ENCODE peak calls at places on chromosomes 2 and 18, in nine cellular contexts. W is stomach, S is neural progenitor cell, E is NB4, H is choroid plexus epithelial cell, X is tibial artery, G is fibroblast of lung, Y is fibroblast of pulmonary artery, P is A549. R is an unnamed sample.

GRCh38 chr2:173280853-173281252 is 73.8 kb upstream of the CDCA7 start:
- DNase-seq in W (no peak), S (no peak), E (no peak), H (no peak), X (no peak), G (no peak), Y (no peak), P (no peak), R (no peak)

GRCh38 chr2:147327636-147328035 is 517.2 kb upstream of the ACVR2A start:
- DNase-seq in W (no peak), S (no peak), E (no peak), H (peak), X (no peak), G (no peak), Y (peak), P (no peak), R (peak)

GRCh38 chr2:224885295-224885694 is 157.0 kb downstream of the DOCK10 start:
- DNase-seq in W (no peak), S (no peak), E (no peak), H (peak), X (no peak), G (no peak), Y (no peak), P (no peak), R (no peak)

GRCh38 chr2:64406407-64406774 is 47.6 kb upstream of the LGALSL start:
- DNase-seq in W (peak), S (no peak), E (no peak), H (no peak), X (no peak), G (no peak), Y (no peak), P (peak), R (no peak)

GRCh38 chr2:32752205-32752604 is 124.4 kb downstream of the TTC27 start:
- DNase-seq in W (no peak), S (no peak), E (no peak), H (peak), X (no peak), G (peak), Y (peak), P (no peak), R (no peak)

GRCh38 chr2:105257981-105258380 is 16.4 kb downstream of the GPR45 start:
- DNase-seq in W (no peak), S (no peak), E (no peak), H (no peak), X (no peak), G (no peak), Y (no peak), P (no peak), R (no peak)

GRCh38 chr2:214069254-214069653 is 341.6 kb upstream of the VWC2L start:
- DNase-seq in W (no peak), S (no peak), E (peak), H (peak), X (peak), G (peak), Y (peak), P (peak), R (peak)

GRCh38 chr2:231494669-231495068 is 30.4 kb upstream of the NCL start:
- DNase-seq in W (no peak), S (no peak), E (no peak), H (no peak), X (no peak), G (no peak), Y (no peak), P (no peak), R (no peak)

GRCh38 chr18:34787931-34788532 is 77.9 kb downstream of the DTNA start:
- DNase-seq in W (peak), S (peak), E (peak), H (peak), X (no peak), G (peak), Y (peak), P (peak), R (peak)

GRCh38 chr2:181536730-181537129 is 79.5 kb downstream of the ITGA4 start:
- DNase-seq in W (no peak), S (no peak), E (no peak), H (no peak), X (no peak), G (no peak), Y (no peak), P (no peak), R (no peak)

GRCh38 chr2:120012771-120013568 is at the start of gene EPB41L5:
- DNase-seq in W (peak), S (peak), E (peak), H (peak), X (peak), G (peak), Y (peak), P (peak), R (peak)

GRCh38 chr2:187138240-187138639 is 289.3 kb upstream of the ZSWIM2 start:
- DNase-seq in W (no peak), S (peak), E (peak), H (peak), X (no peak), G (peak), Y (peak), P (peak), R (peak)

GRCh38 chr2:239926587-239927234 is 98.4 kb downstream of the NDUFA10 start:
- DNase-seq in W (no peak), S (no peak), E (peak), H (no peak), X (no peak), G (no peak), Y (no peak), P (peak), R (no peak)

GRCh38 chr2:209638346-209638745 is 133.3 kb upstream of the UNC80 start:
- DNase-seq in W (no peak), S (no peak), E (no peak), H (peak), X (no peak), G (peak), Y (peak), P (peak), R (no peak)

GRCh38 chr2:69177785-69178636 is 165.0 kb downstream of the ANTXR1 start:
- DNase-seq in W (peak), S (peak), E (peak), H (peak), X (peak), G (peak), Y (peak), P (peak), R (no peak)

GRCh38 chr2:233210843-233211600 is 40.5 kb upstream of the ATG16L1 start:
- DNase-seq in W (peak), S (no peak), E (no peak), H (peak), X (peak), G (peak), Y (peak), P (no peak), R (no peak)

GRCh38 chr2:62407838-62408589 is 98.0 kb downstream of the TMEM17 start:
- DNase-seq in W (no peak), S (no peak), E (no peak), H (no peak), X (peak), G (peak), Y (peak), P (no peak), R (no peak)

GRCh38 chr2:101999122-101999789 is 7.5 kb downstream of the IL1R2 start:
- DNase-seq in W (peak), S (no peak), E (peak), H (peak), X (no peak), G (no peak), Y (peak), P (peak), R (peak)

GRCh38 chr2:121266543-121267106 is 18.4 kb downstream of the TFCP2L1 start:
- DNase-seq in W (no peak), S (no peak), E (no peak), H (no peak), X (no peak), G (no peak), Y (no peak), P (no peak), R (no peak)

GRCh38 chr2:20576598-20577115 is 74.2 kb downstream of the HS1BP3 start:
- DNase-seq in W (no peak), S (no peak), E (no peak), H (peak), X (no peak), G (no peak), Y (no peak), P (no peak), R (peak)

GRCh38 chr2:197107291-197108269 is 181.1 kb upstream of the PGAP1 start:
- DNase-seq in W (no peak), S (no peak), E (no peak), H (peak), X (peak), G (peak), Y (peak), P (peak), R (no peak)

GRCh38 chr2:222448806-222449205 is 24.5 kb downstream of the SGPP2 start:
- DNase-seq in W (no peak), S (no peak), E (peak), H (peak), X (no peak), G (peak), Y (peak), P (no peak), R (no peak)

GRCh38 chr18:48934400-48934707 is 16.4 kb downstream of the SMAD7 start:
- DNase-seq in W (no peak), S (no peak), E (no peak), H (no peak), X (no peak), G (no peak), Y (no peak), P (no peak), R (peak)

GRCh38 chr2:238096311-238097011 is 3.7 kb upstream of the ESPNL start:
- DNase-seq in W (peak), S (peak), E (no peak), H (peak), X (no peak), G (no peak), Y (no peak), P (no peak), R (no peak)

GRCh38 chr2:75053484-75054112 is 95.2 kb downstream of the POLE4 start:
- DNase-seq in W (no peak), S (peak), E (peak), H (peak), X (no peak), G (no peak), Y (peak), P (peak), R (peak)

GRCh38 chr2:228318218-228318617 is 136.7 kb upstream of the SPHKAP start:
- DNase-seq in W (no peak), S (peak), E (peak), H (peak), X (no peak), G (peak), Y (peak), P (peak), R (peak)

GRCh38 chr2:176490061-176490861 is 221.0 kb downstream of the MTX2 start:
- DNase-seq in W (peak), S (peak), E (peak), H (peak), X (no peak), G (peak), Y (peak), P (no peak), R (no peak)

GRCh38 chr2:61493523-61493942 is 22.6 kb upstream of the USP34 start:
- DNase-seq in W (no peak), S (no peak), E (no peak), H (peak), X (no peak), G (peak), Y (peak), P (no peak), R (peak)

GRCh38 chr2:61512768-61513398 is 25.3 kb downstream of the XPO1 start:
- DNase-seq in W (no peak), S (peak), E (no peak), H (no peak), X (no peak), G (no peak), Y (no peak), P (no peak), R (no peak)

GRCh38 chr2:201411421-201411820 is 39.8 kb downstream of the TRAK2 start:
- DNase-seq in W (no peak), S (no peak), E (no peak), H (peak), X (no peak), G (peak), Y (peak), P (no peak), R (no peak)

GRCh38 chr2:65640793-65641103 is 208.3 kb upstream of the SPRED2 start:
- DNase-seq in W (no peak), S (no peak), E (no peak), H (no peak), X (no peak), G (no peak), Y (no peak), P (no peak), R (no peak)

GRCh38 chr2:222450021-222450420 is 25.7 kb downstream of the SGPP2 start:
- DNase-seq in W (no peak), S (no peak), E (no peak), H (no peak), X (no peak), G (no peak), Y (no peak), P (no peak), R (no peak)

GRCh38 chr2:101188683-101189405 is 37.7 kb upstream of the TBC1D8 start:
- DNase-seq in W (peak), S (peak), E (peak), H (peak), X (no peak), G (peak), Y (peak), P (peak), R (no peak)

GRCh38 chr2:171595896-171596295 is 73.6 kb downstream of the CYBRD1 start:
- DNase-seq in W (no peak), S (no peak), E (no peak), H (peak), X (no peak), G (peak), Y (peak), P (peak), R (no peak)

GRCh38 chr2:120879401-120880295 is 144.0 kb downstream of the GLI2 start:
- DNase-seq in W (no peak), S (peak), E (no peak), H (no peak), X (no peak), G (no peak), Y (no peak), P (no peak), R (no peak)

GRCh38 chr2:197972017-197972416 is 167.6 kb downstream of the PLCL1 start:
- DNase-seq in W (peak), S (no peak), E (no peak), H (peak), X (peak), G (peak), Y (peak), P (no peak), R (no peak)

GRCh38 chr2:7111626-7112025 is 194.4 kb downstream of the RNF144A start:
- DNase-seq in W (no peak), S (peak), E (no peak), H (no peak), X (no peak), G (no peak), Y (no peak), P (peak), R (peak)
- TF ChIP-seq CTCF in W (no peak), S (peak), E (no peak), H (peak), X (peak), G (no peak), Y (no peak), P (no peak), R (no peak)

GRCh38 chr2:226256237-226256636 is 543.4 kb downstream of the IRS1 start:
- DNase-seq in W (no peak), S (no peak), E (peak), H (peak), X (no peak), G (peak), Y (peak), P (peak), R (no peak)
- H3K4me3 ChIP-seq in W (no peak), S (no peak), E (no peak), H (no peak), X (no peak), G (no peak), Y (no peak), P (no peak), R (no peak)

DNA sequence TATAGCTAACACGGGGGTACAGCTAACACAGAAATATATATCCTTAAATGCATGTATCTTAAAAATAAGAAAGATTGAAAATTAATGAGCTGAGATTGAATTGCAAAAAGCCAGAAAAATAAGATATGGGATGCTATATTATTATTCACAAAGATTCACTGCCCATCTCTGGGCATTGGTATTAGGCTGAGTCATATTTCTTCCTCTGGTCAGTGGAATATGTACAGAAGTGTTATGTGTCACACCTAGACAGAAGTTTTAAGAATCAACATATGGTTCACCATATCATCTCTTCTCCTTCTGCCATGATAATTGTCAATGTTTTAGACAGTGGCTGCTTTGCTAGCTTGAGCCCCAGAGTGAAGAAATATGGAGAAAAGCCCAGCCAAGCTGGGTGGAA is 14.0 kb upstream of the MCFD2 start:
- DNase-seq in W (no peak), S (no peak), E (no peak), H (no peak), X (no peak), G (no peak), Y (no peak), P (no peak), R (no peak)
- TF ChIP-seq CTCF in W (no peak), S (no peak), E (no peak), H (no peak), X (no peak), G (no peak), Y (no peak), P (no peak), R (no peak)

DNA sequence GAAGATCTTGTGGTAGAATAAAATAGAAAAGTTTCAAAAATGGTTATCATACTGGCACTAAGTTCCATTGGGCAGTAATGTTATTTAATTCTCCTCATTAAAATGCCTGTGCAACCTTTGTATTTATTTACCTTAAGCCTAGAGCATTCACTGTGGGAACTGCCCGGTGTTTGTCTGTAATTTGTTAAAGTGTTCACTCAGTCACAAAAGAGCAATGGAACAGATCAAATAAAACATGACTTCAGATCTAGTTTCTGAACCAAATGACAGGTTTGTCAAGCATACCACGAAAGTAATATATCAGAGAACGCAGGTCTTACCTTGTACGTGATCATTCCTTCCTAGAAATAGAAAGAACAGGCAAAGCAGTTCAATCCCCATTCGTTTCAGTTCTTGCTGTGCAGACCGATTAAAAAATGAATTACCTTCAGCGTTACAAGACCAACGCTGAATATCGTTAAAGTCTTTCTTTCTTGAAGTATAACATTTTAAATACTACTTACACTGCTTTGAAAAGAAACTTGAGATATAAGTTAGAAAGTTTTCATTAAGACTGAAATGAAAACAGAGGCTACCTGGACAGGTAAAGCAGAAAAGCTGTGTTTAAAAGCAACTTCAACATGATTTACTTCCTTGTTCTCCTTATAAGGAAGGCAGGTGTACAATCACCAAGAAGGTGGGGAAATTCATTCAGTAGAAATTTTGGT is at the start of gene ITGB6:
- DNase-seq in W (no peak), S (no peak), E (no peak), H (no peak), X (no peak), G (no peak), Y (no peak), P (no peak), R (no peak)
- H3K4me3 ChIP-seq in W (peak), S (no peak), E (no peak), H (no peak), X (no peak), G (no peak), Y (no peak), P (no peak), R (no peak)

GRCh38 chr2:86297382-86298147 is 39.9 kb downstream of the REEP1 start:
- DNase-seq in W (no peak), S (no peak), E (peak), H (no peak), X (no peak), G (no peak), Y (no peak), P (peak), R (peak)
- TF ChIP-seq CTCF in W (no peak), S (peak), E (peak), H (peak), X (peak), G (no peak), Y (no peak), P (peak), R (peak)

DNA sequence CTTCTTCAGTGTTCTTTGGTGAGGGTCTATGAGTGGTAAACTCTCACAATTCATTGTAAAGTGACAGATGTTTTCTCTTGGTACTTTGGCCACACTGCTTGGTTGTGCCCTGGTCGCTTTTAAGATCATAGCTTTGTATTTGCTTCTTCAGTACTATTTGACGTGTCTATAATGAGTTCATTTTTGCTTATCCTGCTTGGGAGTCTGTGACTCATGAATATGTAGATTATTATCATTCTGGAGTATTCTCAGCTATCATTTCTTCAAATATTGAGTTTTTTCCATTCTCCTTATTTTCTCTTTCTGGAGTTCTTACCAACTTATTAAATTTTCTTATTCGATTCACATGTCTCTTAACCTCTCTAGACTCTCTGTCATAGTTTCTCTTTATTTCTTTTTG is 73.0 kb upstream of the HS6ST1 start:
- DNase-seq in W (no peak), S (no peak), E (no peak), H (no peak), X (no peak), G (no peak), Y (no peak), P (no peak), R (no peak)
- H3K4me3 ChIP-seq in W (no peak), S (no peak), E (no peak), H (no peak), X (no peak), G (no peak), Y (no peak), P (no peak), R (no peak)